ENCODE peak calls at places on chromosomes 1 and 21, in nine cellular contexts. X is cardiac fibroblast, K is GM06990, P is AG04450, T is ovary, B is mucosa of descending colon, Z is AG04449, G is heart right ventricle, F is trophoblast cell. N is an unnamed sample.

GRCh38 chr1:8666394-8667167 is 150.9 kb downstream of the RERE start:
- DNase-seq in X (no peak), K (peak), P (no peak), T (no peak), B (no peak), Z (no peak), G (no peak), F (peak), N (no peak)

GRCh38 chr1:42674214-42674613 is 8.0 kb upstream of the YBX1 start:
- DNase-seq in X (no peak), K (no peak), P (no peak), T (no peak), B (no peak), Z (no peak), G (peak), F (no peak), N (no peak)

GRCh38 chr1:16612332-16613172 is 812 bp downstream of the NBPF1 start:
- DNase-seq in X (peak), K (no peak), P (peak), T (peak), B (peak), Z (peak), G (peak), F (peak), N (peak)

GRCh38 chr1:37482796-37483744 is 8.7 kb downstream of the ZC3H12A start:
- DNase-seq in X (no peak), K (no peak), P (no peak), T (no peak), B (peak), Z (no peak), G (no peak), F (no peak), N (no peak)

GRCh38 chr21:23811802-23812201 is 1795.5 kb downstream of the MRPL39 start:
- DNase-seq in X (no peak), K (no peak), P (no peak), T (no peak), B (no peak), Z (no peak), G (no peak), F (no peak), N (no peak)

GRCh38 chr1:210222288-210223006 is 10.1 kb upstream of the SERTAD4 start:
- DNase-seq in X (no peak), K (no peak), P (no peak), T (no peak), B (peak), Z (no peak), G (no peak), F (peak), N (no peak)

GRCh38 chr1:8663915-8664331 is 153.5 kb downstream of the RERE start:
- DNase-seq in X (peak), K (no peak), P (no peak), T (no peak), B (peak), Z (no peak), G (peak), F (no peak), N (no peak)

GRCh38 chr1:160768295-160768657 is 27.7 kb upstream of the LY9 start:
- DNase-seq in X (peak), K (peak), P (no peak), T (no peak), B (peak), Z (no peak), G (peak), F (peak), N (no peak)

GRCh38 chr21:45541221-45542039 is 810 bp downstream of the SLC19A1 start:
- DNase-seq in X (peak), K (peak), P (no peak), T (peak), B (peak), Z (no peak), G (peak), F (peak), N (no peak)

GRCh38 chr1:58799080-58799479 is 15.2 kb upstream of the JUN start:
- DNase-seq in X (no peak), K (no peak), P (no peak), T (no peak), B (no peak), Z (no peak), G (no peak), F (no peak), N (no peak)

GRCh38 chr1:44810101-44810761 is 1.9 kb downstream of the BTBD19 start:
- DNase-seq in X (no peak), K (no peak), P (no peak), T (peak), B (peak), Z (no peak), G (no peak), F (no peak), N (no peak)

GRCh38 chr1:162696286-162696862 is 64.1 kb downstream of the DDR2 start:
- DNase-seq in X (peak), K (no peak), P (peak), T (peak), B (peak), Z (peak), G (peak), F (no peak), N (peak)

GRCh38 chr1:57835620-57836019 is 411.8 kb upstream of the DAB1 start:
- DNase-seq in X (peak), K (no peak), P (no peak), T (no peak), B (no peak), Z (no peak), G (no peak), F (no peak), N (no peak)

GRCh38 chr1:62436039-62436465 is 797 bp upstream of the USP1 start:
- DNase-seq in X (no peak), K (peak), P (no peak), T (peak), B (peak), Z (no peak), G (no peak), F (peak), N (no peak)

GRCh38 chr1:9651565-9652378 is at the start of gene PIK3CD:
- DNase-seq in X (peak), K (peak), P (no peak), T (no peak), B (peak), Z (no peak), G (no peak), F (peak), N (no peak)

GRCh38 chr1:208652300-208653160 is 408.3 kb upstream of the PLXNA2 start:
- DNase-seq in X (peak), K (no peak), P (peak), T (peak), B (peak), Z (peak), G (peak), F (peak), N (peak)

GRCh38 chr1:75672528-75673393 is 51.7 kb upstream of the ACADM start:
- DNase-seq in X (peak), K (no peak), P (peak), T (no peak), B (no peak), Z (peak), G (no peak), F (peak), N (peak)

GRCh38 chr1:78871249-78871648 is 135.3 kb downstream of the ADGRL4 start:
- DNase-seq in X (no peak), K (no peak), P (no peak), T (no peak), B (no peak), Z (no peak), G (no peak), F (no peak), N (no peak)

GRCh38 chr1:7454052-7454815 is 316.9 kb upstream of the VAMP3 start:
- DNase-seq in X (peak), K (no peak), P (no peak), T (peak), B (peak), Z (no peak), G (peak), F (no peak), N (no peak)

GRCh38 chr1:147890177-147890790 is 12.3 kb upstream of the GJA8 start:
- DNase-seq in X (peak), K (peak), P (no peak), T (peak), B (peak), Z (no peak), G (peak), F (peak), N (peak)

GRCh38 chr1:160954158-160955104 is at the start of gene ITLN2:
- DNase-seq in X (peak), K (peak), P (no peak), T (no peak), B (peak), Z (no peak), G (no peak), F (peak), N (no peak)

GRCh38 chr1:119718409-119718808 is 6.7 kb downstream of the PHGDH start:
- DNase-seq in X (no peak), K (no peak), P (no peak), T (no peak), B (no peak), Z (no peak), G (no peak), F (no peak), N (no peak)

DNA sequence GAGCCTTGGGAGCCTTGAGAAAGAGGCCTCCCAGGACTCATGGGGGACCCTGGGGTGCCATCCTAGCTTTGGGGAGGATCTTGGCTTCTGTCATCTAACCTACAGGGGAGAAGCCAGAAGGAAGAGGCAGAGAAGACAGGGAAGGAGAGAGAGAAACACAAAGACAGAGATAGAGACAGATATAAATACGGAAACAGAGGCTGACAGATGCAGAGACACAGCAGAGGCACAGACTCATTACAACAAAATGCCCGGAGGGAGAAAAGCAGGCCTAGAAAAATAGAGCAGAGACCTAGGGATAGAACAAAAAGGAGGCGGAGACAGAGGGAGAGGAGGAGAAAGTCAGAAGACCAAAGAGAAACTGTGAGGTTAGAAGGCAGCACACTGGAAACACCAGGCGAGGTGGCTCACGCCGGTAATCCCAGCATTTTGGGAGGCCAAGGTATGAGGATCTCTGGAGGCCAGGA is 1.9 kb downstream of the PEAR1 start:
- DNase-seq in X (peak), K (no peak), P (no peak), T (no peak), B (no peak), Z (no peak), G (no peak), F (peak), N (no peak)
- H3K4me3 ChIP-seq in X (no peak), K (no peak), P (no peak), T (no peak), B (no peak), Z (peak), G (peak), F (no peak), N (peak)

GRCh38 chr1:212917134-212917485 is 33.2 kb upstream of the VASH2 start:
- DNase-seq in X (no peak), K (no peak), P (no peak), T (no peak), B (no peak), Z (no peak), G (no peak), F (no peak), N (no peak)
- H3K4me3 ChIP-seq in X (no peak), K (no peak), P (no peak), T (no peak), B (no peak), Z (no peak), G (peak), F (no peak), N (no peak)

DNA sequence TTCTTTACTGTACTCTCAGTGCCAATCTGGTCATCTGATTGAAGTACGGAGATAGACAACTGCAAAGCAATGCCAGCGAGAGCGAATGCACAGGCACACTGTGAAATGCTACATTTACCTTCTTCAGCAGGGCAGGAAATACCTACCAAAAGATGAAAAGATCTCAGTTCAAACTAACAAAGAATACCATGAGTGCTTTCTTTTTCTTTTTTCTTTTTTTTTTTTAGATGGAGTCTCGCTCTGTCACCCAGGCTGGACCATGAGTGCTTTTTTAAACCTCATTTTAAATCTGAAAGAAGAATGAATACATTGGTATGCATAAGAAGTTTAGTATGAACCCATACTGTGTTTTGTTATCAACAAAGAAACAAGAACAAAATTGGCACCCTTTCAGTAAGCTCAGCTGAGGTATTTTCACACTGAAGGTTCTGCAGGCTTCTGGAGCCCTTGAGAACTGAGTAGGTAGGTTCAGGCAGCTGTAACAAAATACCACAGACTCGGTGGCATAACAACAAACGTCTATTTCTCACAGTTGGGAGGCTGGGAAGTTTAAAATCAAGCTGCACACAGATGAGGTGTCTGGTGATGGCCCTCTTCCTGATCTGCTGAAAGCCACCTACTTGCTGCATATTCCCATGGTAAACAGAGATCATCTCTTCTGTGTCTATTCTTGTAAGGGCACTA is 1.7 kb upstream of the CHI3L2 start:
- DNase-seq in X (no peak), K (no peak), P (no peak), T (no peak), B (no peak), Z (no peak), G (no peak), F (no peak), N (no peak)
- H3K4me3 ChIP-seq in X (no peak), K (no peak), P (no peak), T (no peak), B (no peak), Z (no peak), G (no peak), F (no peak), N (no peak)

GRCh38 chr1:46862348-46862747 is 63.5 kb downstream of the CYP4B1 start:
- DNase-seq in X (no peak), K (no peak), P (no peak), T (no peak), B (no peak), Z (no peak), G (no peak), F (no peak), N (no peak)
- H3K4me3 ChIP-seq in X (no peak), K (no peak), P (no peak), T (no peak), B (no peak), Z (no peak), G (no peak), F (no peak), N (no peak)

GRCh38 chr1:159014851-159015250 is 5.1 kb downstream of the IFI16 start:
- DNase-seq in X (peak), K (no peak), P (no peak), T (no peak), B (no peak), Z (no peak), G (no peak), F (no peak), N (no peak)
- H3K4me3 ChIP-seq in X (no peak), K (peak), P (no peak), T (no peak), B (no peak), Z (no peak), G (no peak), F (no peak), N (no peak)

GRCh38 chr1:21175324-21175669 is 1.4 kb downstream of the EIF4G3 start:
- DNase-seq in X (peak), K (no peak), P (no peak), T (no peak), B (peak), Z (no peak), G (peak), F (peak), N (no peak)

GRCh38 chr1:21174638-21175323 is 1.9 kb downstream of the EIF4G3 start:
- DNase-seq in X (peak), K (no peak), P (peak), T (no peak), B (no peak), Z (no peak), G (no peak), F (peak), N (peak)

GRCh38 chr1:21175670-21176581 is 771 bp downstream of the EIF4G3 start:
- DNase-seq in X (no peak), K (peak), P (no peak), T (peak), B (peak), Z (no peak), G (peak), F (peak), N (no peak)

GRCh38 chr1:21174230-21174629 is 2.5 kb downstream of the EIF4G3 start:
- DNase-seq in X (no peak), K (no peak), P (no peak), T (no peak), B (no peak), Z (no peak), G (no peak), F (no peak), N (no peak)

DNA sequence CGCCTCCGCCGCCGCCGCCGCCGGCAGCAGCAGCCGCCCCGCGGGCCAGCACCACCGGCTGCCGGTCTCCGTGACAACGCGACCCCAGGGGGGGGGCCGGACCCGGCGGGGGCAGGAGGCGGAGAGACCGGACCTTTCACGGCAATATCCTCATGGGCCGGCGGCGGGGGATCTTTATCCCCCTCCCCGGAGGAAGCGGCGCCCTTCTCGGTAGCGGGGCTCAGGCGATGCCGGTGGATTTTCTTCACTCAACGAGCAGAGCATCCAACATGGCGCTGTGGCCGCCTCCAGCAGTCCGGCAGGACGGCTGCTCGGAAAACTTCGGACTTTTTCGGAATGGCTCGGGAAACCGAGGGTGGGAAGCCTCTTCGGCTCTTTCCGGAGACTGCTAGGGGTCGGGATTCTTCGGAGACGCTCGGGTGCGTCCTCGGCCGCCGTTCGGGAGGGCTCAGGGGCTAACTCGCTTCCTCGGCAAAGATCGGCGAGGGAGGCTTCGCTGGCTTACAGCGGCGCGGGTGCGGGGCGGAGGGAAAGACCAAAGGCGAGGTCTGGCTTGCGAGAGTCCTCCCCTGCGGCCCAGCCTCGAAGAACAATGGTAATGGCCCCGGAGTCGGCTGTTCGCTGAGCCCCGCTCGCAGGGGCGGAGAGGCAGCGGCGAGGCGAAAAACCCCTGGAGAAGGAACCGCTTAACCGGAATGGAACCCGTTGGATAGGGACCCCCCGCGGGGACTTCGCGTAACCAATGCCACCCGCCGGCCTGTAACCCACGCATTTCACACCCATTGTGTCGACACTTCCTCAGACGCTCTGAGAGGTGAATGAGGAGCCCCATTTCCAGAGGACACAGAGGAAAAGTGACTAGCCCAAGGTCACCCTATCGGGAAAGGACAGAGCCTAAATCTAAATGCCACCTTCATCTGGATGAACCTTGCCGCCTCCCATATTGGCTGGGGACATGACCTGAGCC is at the start of gene EIF4G3:
- DNase-seq in X (peak), K (peak), P (peak), T (peak), B (peak), Z (peak), G (peak), F (peak), N (peak)
- H3K4me3 ChIP-seq in X (peak), K (peak), P (peak), T (peak), B (peak), Z (peak), G (peak), F (peak), N (peak)

GRCh38 chr1:33346921-33347649 is 26.2 kb upstream of the A3GALT2 start:
- DNase-seq in X (peak), K (no peak), P (no peak), T (no peak), B (no peak), Z (peak), G (peak), F (peak), N (peak)
- H3K4me3 ChIP-seq in X (peak), K (no peak), P (peak), T (peak), B (no peak), Z (peak), G (peak), F (no peak), N (peak)

N was measured in skeletal muscle cell.